ENCODE peak calls at places on chromosomes 7 and 10, in eight cellular contexts. C, G, Q, B, H, D, O and P are unnamed samples.

GRCh38 chr7:15199482-15199881 is 296.9 kb upstream of the DGKB start:
- DNase-seq in C (no peak), G (peak), Q (no peak), B (no peak), H (no peak), D (no peak), O (no peak), P (no peak)

GRCh38 chr10:44020322-44021111 is 364.4 kb downstream of the CXCL12 start:
- DNase-seq in C (no peak), G (no peak), Q (no peak), B (no peak), H (no peak), D (no peak), O (peak), P (no peak)

GRCh38 chr7:158273138-158273651 is 314.4 kb downstream of the PTPRN2 start:
- DNase-seq in C (no peak), G (no peak), Q (no peak), B (no peak), H (no peak), D (no peak), O (no peak), P (no peak)

GRCh38 chr7:28800150-28800549 is 158.0 kb downstream of the TRIL start:
- DNase-seq in C (no peak), G (no peak), Q (no peak), B (no peak), H (no peak), D (no peak), O (no peak), P (no peak)

GRCh38 chr10:63365976-63366765 is 99.6 kb downstream of the JMJD1C start:
- DNase-seq in C (no peak), G (no peak), Q (no peak), B (no peak), H (no peak), D (no peak), O (no peak), P (no peak)

GRCh38 chr7:117458977-117459583 is 20.7 kb upstream of the CFTR start:
- DNase-seq in C (no peak), G (peak), Q (no peak), B (no peak), H (no peak), D (peak), O (no peak), P (no peak)

GRCh38 chr10:114057845-114058244 is 14.2 kb downstream of the ADRB1 start:
- DNase-seq in C (no peak), G (peak), Q (no peak), B (no peak), H (no peak), D (no peak), O (no peak), P (no peak)

GRCh38 chr7:1466524-1467271 is 7.4 kb upstream of the MICALL2 start:
- DNase-seq in C (no peak), G (no peak), Q (no peak), B (no peak), H (no peak), D (peak), O (peak), P (no peak)

GRCh38 chr7:66732439-66732838 is 8.1 kb upstream of the RABGEF1 start:
- DNase-seq in C (no peak), G (no peak), Q (no peak), B (no peak), H (no peak), D (no peak), O (no peak), P (no peak)

GRCh38 chr7:91517408-91517807 is 253.2 kb downstream of the FZD1 start:
- DNase-seq in C (no peak), G (no peak), Q (no peak), B (no peak), H (no peak), D (no peak), O (no peak), P (no peak)